ENCODE peak calls at places on chromosomes 2 and 18, in eight cellular contexts. R is gastrocnemius medialis, H is GM12878, Y is K562, G is A549, U is ovary, L is heart left ventricle, O is IMR-90. W is an unnamed sample.
A peak's percentile ranks its signal among the peaks of the same experiment; 100 is the strongest.

GRCh38 chr2:44548221-44549098 is 186.7 kb downstream of the CAMKMT start:
- DNase-seq in R (no peak), H (no peak), Y (no peak), G (no peak), U (no peak), L (no peak), O (no peak), W (no peak)

GRCh38 chr2:205425069-205425468 is 257.2 kb upstream of the NRP2 start:
- DNase-seq in R (no peak), H (no peak), Y (no peak), G (no peak), U (no peak), L (no peak), O (no peak), W (no peak)

GRCh38 chr2:11831415-11831814 is 85.0 kb downstream of the LPIN1 start:
- DNase-seq in R (no peak), H (no peak), Y (no peak), G (no peak), U (no peak), L (no peak), O (no peak), W (no peak)

GRCh38 chr2:11748018-11748860 is 1.8 kb downstream of the LPIN1 start:
- DNase-seq in R (no peak), H (no peak), Y (peak; percentile 31), G (no peak), U (no peak), L (no peak), O (no peak), W (no peak)

GRCh38 chr18:63131944-63132818 is 187.4 kb downstream of the BCL2 start:
- DNase-seq in R (no peak), H (no peak), Y (no peak), G (no peak), U (no peak), L (no peak), O (no peak), W (no peak)

GRCh38 chr2:42367835-42368234 is 6.8 kb upstream of the COX7A2L start:
- DNase-seq in R (no peak), H (no peak), Y (no peak), G (no peak), U (no peak), L (no peak), O (peak; percentile 12), W (no peak)

GRCh38 chr2:199307461-199307860 is 150.3 kb downstream of the SATB2 start:
- DNase-seq in R (no peak), H (no peak), Y (no peak), G (no peak), U (no peak), L (no peak), O (peak; percentile 12), W (no peak)

GRCh38 chr2:141515931-141516330 is 614.9 kb downstream of the LRP1B start:
- DNase-seq in R (no peak), H (no peak), Y (no peak), G (no peak), U (no peak), L (no peak), O (no peak), W (no peak)

GRCh38 chr2:220143336-220143735 is 515.9 kb downstream of the SLC4A3 start:
- DNase-seq in R (no peak), H (no peak), Y (no peak), G (peak; percentile 11), U (no peak), L (no peak), O (peak; percentile 86), W (no peak)

GRCh38 chr2:68745006-68745405 is 10.4 kb downstream of the ARHGAP25 start:
- DNase-seq in R (no peak), H (no peak), Y (no peak), G (no peak), U (no peak), L (no peak), O (no peak), W (no peak)

GRCh38 chr2:121502781-121503180 is 27.9 kb upstream of the RNU4ATAC start:
- DNase-seq in R (no peak), H (no peak), Y (no peak), G (no peak), U (no peak), L (no peak), O (peak; percentile 45), W (no peak)

GRCh38 chr2:128319773-128320608 is 1.3 kb upstream of the HS6ST1 start:
- DNase-seq in R (no peak), H (no peak), Y (peak; percentile 28), G (no peak), U (peak; percentile 44), L (no peak), O (no peak), W (no peak)

GRCh38 chr2:30481323-30481800 is 34.3 kb downstream of the LCLAT1 start:
- DNase-seq in R (peak; percentile 22), H (no peak), Y (peak; percentile 15), G (no peak), U (no peak), L (no peak), O (no peak), W (peak; percentile 24)

GRCh38 chr2:42767899-42768705 is 4.2 kb upstream of the OXER1 start:
- DNase-seq in R (no peak), H (no peak), Y (no peak), G (no peak), U (no peak), L (no peak), O (no peak), W (no peak)

DNA sequence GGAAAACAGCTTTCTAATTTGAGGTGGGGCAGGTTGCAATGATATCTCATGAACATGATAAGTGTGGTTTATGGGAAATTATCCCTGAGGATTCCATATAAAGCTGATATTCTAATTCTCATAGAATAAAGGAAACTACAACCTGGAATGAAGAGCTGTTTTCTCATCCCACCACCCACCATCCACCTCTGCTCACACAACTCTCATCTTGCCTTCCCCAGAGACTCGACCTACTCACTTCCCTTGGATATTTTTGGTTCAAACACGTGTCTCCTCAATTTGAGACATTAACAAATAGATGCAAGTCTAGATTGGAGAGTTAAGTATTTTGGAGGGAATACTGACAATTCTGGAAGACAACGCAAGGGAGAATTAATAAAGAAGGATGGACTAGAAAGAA is 490.9 kb downstream of the TMEM182 start:
- DNase-seq in R (no peak), H (no peak), Y (no peak), G (no peak), U (no peak), L (no peak), O (no peak), W (no peak)
- H3K27ac ChIP-seq in R (no peak overlapping the region), H (no peak overlapping the region), Y (no peak overlapping the region), G (no peak overlapping the region), U (no peak overlapping the region), L (no peak overlapping the region), O (no peak overlapping the region), W (no peak overlapping the region)

DNA sequence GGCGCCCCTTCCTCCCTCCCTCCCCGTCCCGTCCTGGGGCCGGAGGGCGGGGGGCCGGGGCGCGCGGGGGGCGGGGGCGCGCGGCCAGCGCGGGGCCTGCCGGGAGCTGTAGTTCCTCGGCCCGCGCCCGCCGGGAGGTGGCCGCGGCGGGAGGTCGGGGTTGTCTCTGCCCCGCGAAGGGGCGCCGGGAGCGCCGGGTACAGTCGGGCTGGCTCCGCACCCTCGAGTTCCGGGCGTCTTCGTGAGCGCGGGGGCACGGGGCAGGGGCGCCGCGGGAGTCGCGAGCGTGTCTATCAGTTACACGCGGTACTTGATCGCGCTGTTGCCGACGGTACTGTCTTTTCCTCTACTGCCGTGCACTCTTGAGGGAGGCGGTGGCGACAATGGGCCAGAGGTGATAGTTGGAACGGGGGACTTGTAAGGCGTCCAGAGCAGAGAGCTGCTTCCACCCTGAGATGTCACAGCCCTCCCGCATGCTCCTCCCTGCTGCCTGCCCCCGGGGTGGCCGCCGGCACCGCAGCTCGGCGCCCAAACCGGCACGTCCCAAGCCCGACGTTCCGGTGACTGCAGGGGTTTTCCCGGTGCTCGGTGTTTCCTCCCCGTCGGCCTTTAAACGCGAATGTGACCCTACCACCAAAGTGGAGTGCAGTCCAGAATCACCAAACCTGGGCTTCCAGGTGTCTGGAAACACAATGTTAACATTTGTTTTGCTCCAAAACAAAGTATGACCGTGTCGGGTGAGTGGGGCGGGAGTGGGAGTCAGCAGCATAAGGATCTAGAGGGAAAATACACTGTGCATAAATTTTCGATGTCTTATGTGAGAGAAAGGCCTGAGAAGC is at the start of gene PRKD3:
- DNase-seq in R (no peak), H (no peak), Y (peak; percentile 88), G (peak; percentile 66), U (peak; percentile 87), L (peak; percentile 55), O (peak; percentile 39), W (peak; percentile 43)
- TF ChIP-seq POLR2A in R (peak; percentile 78), H (no peak), Y (peak; percentile 69), G (no peak), U (peak; percentile 57), L (peak; percentile 58), O (no peak), W (peak; percentile 15)

GRCh38 chr2:207459990-207460757 is 69.6 kb upstream of the CREB1 start:
- DNase-seq in R (no peak), H (peak; percentile 36), Y (no peak), G (no peak), U (no peak), L (no peak), O (no peak), W (no peak)

GRCh38 chr2:207463996-207464395 is 65.8 kb upstream of the CREB1 start:
- DNase-seq in R (no peak), H (no peak), Y (no peak), G (no peak), U (no peak), L (no peak), O (no peak), W (no peak)

GRCh38 chr2:207463433-207463832 is 66.3 kb upstream of the CREB1 start:
- DNase-seq in R (no peak), H (no peak), Y (no peak), G (no peak), U (no peak), L (no peak), O (no peak), W (no peak)

GRCh38 chr2:207458582-207458981 is 71.2 kb upstream of the CREB1 start:
- DNase-seq in R (no peak), H (no peak), Y (no peak), G (no peak), U (no peak), L (no peak), O (no peak), W (no peak)
- TF ChIP-seq CTCF in R (no peak), H (peak; percentile 8), Y (no peak), G (no peak), U (no peak), L (no peak), O (no peak), W (no peak)

GRCh38 chr2:86249843-86250402 is 50.7 kb downstream of the MRPL35 start:
- DNase-seq in R (no peak), H (peak; percentile 52), Y (peak; percentile 29), G (peak; percentile 62), U (peak; percentile 42), L (no peak), O (no peak), W (no peak)
- H3K27ac ChIP-seq in R (peak overlapping the region; percentile 10), H (peak overlapping the region; percentile 7), Y (no peak overlapping the region), G (no peak overlapping the region), U (peak overlapping the region; percentile 65), L (peak overlapping the region; percentile 20), O (no peak overlapping the region), W (no peak overlapping the region)

DNA sequence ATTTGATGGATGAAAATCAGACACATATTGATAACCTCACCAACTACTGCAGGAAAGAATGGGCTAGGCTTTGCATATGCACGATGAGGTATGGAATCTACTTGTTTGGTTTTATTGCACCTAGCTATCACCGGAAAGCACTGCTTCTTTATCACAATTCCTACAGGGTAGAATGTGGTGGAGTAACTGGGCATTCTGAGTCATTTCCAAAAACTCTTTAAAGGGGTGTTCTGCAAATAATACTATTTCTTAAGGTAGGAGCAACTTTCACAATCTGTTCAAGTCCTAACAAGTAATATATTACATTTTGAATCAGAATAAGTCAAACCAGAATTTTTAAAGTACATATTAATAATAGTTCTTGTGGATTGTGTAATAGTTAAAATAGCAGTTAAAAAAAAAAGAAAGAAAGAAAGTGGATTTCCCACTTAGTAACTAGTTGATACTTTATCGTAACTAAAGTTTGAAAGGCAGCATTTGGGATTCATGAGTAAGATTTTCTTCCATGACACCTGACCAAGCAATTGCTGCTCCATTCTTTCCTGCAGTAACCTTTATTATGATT is 40.5 kb downstream of the INO80C start:
- DNase-seq in R (no peak), H (no peak), Y (no peak), G (no peak), U (no peak), L (no peak), O (no peak), W (no peak)
- TF ChIP-seq POLR2A in R (no peak), H (no peak), Y (no peak), G (no peak), U (no peak), L (no peak), O (no peak), W (no peak)

W was measured in tibial nerve.